ENCODE peak calls at places on chromosome 6, in five cellular contexts. S, J, F, H and O are unnamed samples.

GRCh38 chr6:137510923-137511322 is 16.7 kb upstream of the OLIG3 start:
- DNase-seq in S (no peak), J (no peak), F (no peak), H (no peak), O (no peak)

GRCh38 chr6:43174263-43175112 is 3.4 kb downstream of the SRF start:
- DNase-seq in S (peak; percentile 86), J (peak; percentile 99), F (peak; percentile 90), H (peak; percentile 100), O (peak; percentile 61)

GRCh38 chr6:157993076-157993475 is 11.4 kb downstream of the SYNJ2 start:
- DNase-seq in S (no peak), J (no peak), F (no peak), H (no peak), O (no peak)

GRCh38 chr6:110492584-110492983 is 16.2 kb upstream of the SLC22A16 start:
- DNase-seq in S (no peak), J (no peak), F (no peak), H (no peak), O (peak; percentile 22)

GRCh38 chr6:28769626-28770402 is 154.0 kb downstream of the TRIM27 start:
- DNase-seq in S (no peak), J (peak; percentile 26), F (no peak), H (peak; percentile 7), O (no peak)

GRCh38 chr6:112087136-112087908 is at the start of the genes FAM229B and TUBE1:
- DNase-seq in S (peak; percentile 80), J (peak; percentile 100), F (peak; percentile 88), H (peak; percentile 98), O (peak; percentile 85)

GRCh38 chr6:1987640-1988039 is 257.8 kb downstream of the GMDS start:
- DNase-seq in S (no peak), J (peak; percentile 67), F (no peak), H (no peak), O (no peak)

GRCh38 chr6:130054725-130055124 is 36.3 kb downstream of the L3MBTL3 start:
- DNase-seq in S (no peak), J (no peak), F (no peak), H (no peak), O (no peak)

GRCh38 chr6:139016337-139017213 is 12.0 kb upstream of the ABRACL start:
- DNase-seq in S (no peak), J (no peak), F (no peak), H (no peak), O (no peak)

GRCh38 chr6:121297699-121298098 is 36.6 kb downstream of the TBC1D32 start:
- DNase-seq in S (no peak), J (peak; percentile 39), F (no peak), H (peak; percentile 40), O (no peak)

GRCh38 chr6:107801195-107801594 is 22.9 kb downstream of the SCML4 start:
- DNase-seq in S (no peak), J (no peak), F (no peak), H (no peak), O (no peak)

GRCh38 chr6:14001329-14002012 is 76.7 kb downstream of the RNF182 start:
- DNase-seq in S (no peak), J (peak; percentile 46), F (no peak), H (peak; percentile 99), O (no peak)

GRCh38 chr6:73121421-73121993 is 103.8 kb downstream of the KHDC1L start:
- DNase-seq in S (no peak), J (no peak), F (no peak), H (peak; percentile 45), O (no peak)

GRCh38 chr6:75528423-75528822 is 34.8 kb upstream of the FILIP1 start:
- DNase-seq in S (no peak), J (peak; percentile 59), F (no peak), H (peak; percentile 69), O (no peak)

GRCh38 chr6:125584468-125584939 is 164.9 kb upstream of the HEY2 start:
- DNase-seq in S (no peak), J (peak; percentile 72), F (no peak), H (peak; percentile 77), O (peak; percentile 14)

GRCh38 chr6:139334791-139335446 is 39.5 kb downstream of the CITED2 start:
- DNase-seq in S (no peak), J (peak; percentile 92), F (no peak), H (peak; percentile 42), O (no peak)

GRCh38 chr6:122012576-122012975 is 386.9 kb upstream of the HSF2 start:
- DNase-seq in S (no peak), J (peak; percentile 24), F (no peak), H (no peak), O (no peak)

GRCh38 chr6:73006161-73006560 is 219.1 kb downstream of the KHDC1L start:
- DNase-seq in S (no peak), J (no peak), F (no peak), H (no peak), O (no peak)

GRCh38 chr6:103335412-103335811 is 1524.3 kb downstream of the HACE1 start:
- DNase-seq in S (no peak), J (no peak), F (no peak), H (no peak), O (no peak)

GRCh38 chr6:26045046-26045938 is 41.9 kb upstream of the HFE start:
- DNase-seq in S (peak; percentile 65), J (peak; percentile 88), F (peak; percentile 64), H (no peak), O (peak; percentile 22)

GRCh38 chr6:15398657-15399287 is 152.9 kb downstream of the JARID2 start:
- DNase-seq in S (no peak), J (no peak), F (no peak), H (no peak), O (no peak)

GRCh38 chr6:48535569-48535968 is 424.6 kb upstream of the PTCHD4 start:
- DNase-seq in S (no peak), J (peak; percentile 1), F (no peak), H (peak; percentile 74), O (no peak)

GRCh38 chr6:125945378-125946141 is 11.0 kb upstream of the HINT3 start:
- DNase-seq in S (no peak), J (no peak), F (no peak), H (peak; percentile 69), O (no peak)

GRCh38 chr6:24543683-24544082 is 48.9 kb downstream of the ALDH5A1 start:
- DNase-seq in S (no peak), J (no peak), F (no peak), H (no peak), O (no peak)

GRCh38 chr6:160306284-160306683 is 41.9 kb upstream of the SLC22A3 start:
- DNase-seq in S (no peak), J (no peak), F (no peak), H (no peak), O (no peak)

GRCh38 chr6:40779399-40779798 is 192.2 kb upstream of the LRFN2 start:
- DNase-seq in S (no peak), J (peak; percentile 12), F (no peak), H (peak; percentile 79), O (no peak)

GRCh38 chr6:39882567-39882953 is 51.7 kb downstream of the MOCS1 start:
- DNase-seq in S (no peak), J (peak; percentile 91), F (no peak), H (peak; percentile 92), O (no peak)

GRCh38 chr6:148249160-148249559 is 93.5 kb upstream of the SASH1 start:
- DNase-seq in S (no peak), J (no peak), F (no peak), H (no peak), O (no peak)

GRCh38 chr6:39836621-39837020 is 44.4 kb downstream of the DAAM2 start:
- DNase-seq in S (no peak), J (no peak), F (no peak), H (no peak), O (no peak)

GRCh38 chr6:150116195-150116800 is 26.5 kb upstream of the PPP1R14C start:
- DNase-seq in S (no peak), J (no peak), F (no peak), H (no peak), O (no peak)

GRCh38 chr6:84892666-84893065 is 128.3 kb upstream of the TBX18 start:
- DNase-seq in S (no peak), J (peak; percentile 14), F (no peak), H (no peak), O (no peak)